ENCODE peak calls at places on chromosomes 13 and 19, in nine cellular contexts. F is fibroblast of lung, U is aorta, H is heart left ventricle, L is mammary epithelial cell, N is neuronal stem cell, K is mesendoderm, P is upper lobe of right lung, R is suprapubic skin. Q is an unnamed sample.
A peak's percentile ranks its signal among the peaks of the same experiment; 100 is the strongest.

GRCh38 chr13:47117268-47117667 is 220.4 kb upstream of the HTR2A start:
- DNase-seq in N (no peak), L (peak; percentile 9), F (peak; percentile 77), U (no peak), R (no peak), H (no peak), P (no peak), K (no peak), Q (no peak)

GRCh38 chr13:39876258-39876657 is 220.8 kb downstream of the COG6 start:
- DNase-seq in L (peak; percentile 91), F (peak; percentile 76), H (no peak), N (no peak), R (no peak), K (peak; percentile 26), P (no peak), U (no peak), Q (no peak)

GRCh38 chr13:75637101-75637774 is 1.1 kb downstream of the LMO7 start:
- DNase-seq in K (peak; percentile 36), F (peak; percentile 45), R (no peak), U (no peak), L (peak; percentile 18), P (no peak), N (no peak), H (no peak), Q (no peak)

GRCh38 chr19:869245-870177 is 10.0 kb downstream of the CFD start:
- DNase-seq in N (no peak), H (peak; percentile 70), F (peak; percentile 96), K (peak; percentile 61), P (no peak), U (peak; percentile 92), L (peak; percentile 51), R (no peak), Q (no peak)

GRCh38 chr13:76600086-76600485 is 286.1 kb downstream of the KCTD12 start:
- DNase-seq in F (peak; percentile 45), N (no peak), H (no peak), P (no peak), U (no peak), L (no peak), K (no peak), R (no peak), Q (no peak)

GRCh38 chr13:113917096-113917495 is 53.2 kb upstream of the GAS6 start:
- DNase-seq in L (no peak), R (peak; percentile 70), K (no peak), P (no peak), F (no peak), H (no peak), N (no peak), U (no peak), Q (no peak)

GRCh38 chr13:32036131-32036695 is 4.6 kb downstream of the FRY start:
- DNase-seq in P (no peak), U (no peak), R (no peak), N (no peak), K (no peak), H (no peak), F (no peak), L (no peak), Q (no peak)

GRCh38 chr19:35882074-35882832 is 13.9 kb downstream of the APLP1 start:
- DNase-seq in H (no peak), R (no peak), K (peak; percentile 74), L (peak; percentile 66), P (no peak), N (no peak), F (peak; percentile 87), U (no peak), Q (no peak)

GRCh38 chr19:35963514-35963913 is 27.3 kb downstream of the LRFN3 start:
- DNase-seq in H (peak; percentile 44), N (peak; percentile 69), K (peak; percentile 76), F (peak; percentile 57), L (peak; percentile 39), R (no peak), U (no peak), P (no peak), Q (no peak)

GRCh38 chr19:39768334-39768733 is 10.3 kb upstream of the LEUTX start:
- DNase-seq in F (no peak), P (no peak), K (no peak), N (no peak), L (no peak), H (no peak), U (no peak), R (no peak), Q (no peak)

GRCh38 chr19:21586341-21587116 is 81.1 kb downstream of the ZNF429 start:
- DNase-seq in N (no peak), H (peak; percentile 33), P (peak; percentile 70), U (peak; percentile 78), R (no peak), F (no peak), L (no peak), K (peak; percentile 26), Q (peak; percentile 62)

GRCh38 chr19:56538761-56539263 is at the start of gene ZFP28:
- DNase-seq in R (peak; percentile 82), H (peak; percentile 88), N (no peak), P (peak; percentile 90), L (no peak), F (no peak), K (peak; percentile 65), U (peak; percentile 92), Q (peak; percentile 83)

GRCh38 chr19:10784257-10784656 is 51.8 kb downstream of the TMED1 start:
- DNase-seq in P (no peak), N (no peak), K (no peak), H (peak; percentile 56), L (no peak), U (no peak), F (no peak), R (no peak), Q (no peak)

GRCh38 chr13:109412232-109412935 is 374.0 kb downstream of the IRS2 start:
- DNase-seq in R (no peak), P (no peak), N (peak; percentile 61), U (no peak), H (peak; percentile 75), L (no peak), K (peak; percentile 38), F (peak; percentile 36), Q (no peak)

GRCh38 chr13:102977471-102977870 is 88.7 kb downstream of the SLC10A2 start:
- DNase-seq in F (no peak), H (no peak), U (no peak), P (no peak), R (no peak), K (no peak), N (no peak), L (no peak), Q (no peak)

GRCh38 chr13:98687319-98687718 is 65.2 kb downstream of the SLC15A1 start:
- DNase-seq in F (no peak), U (no peak), K (no peak), R (no peak), P (no peak), N (no peak), H (no peak), L (no peak), Q (no peak)

GRCh38 chr13:28794370-28794769 is 25.8 kb upstream of the MTUS2 start:
- DNase-seq in H (no peak), R (no peak), L (no peak), N (no peak), K (no peak), U (no peak), F (no peak), P (no peak), Q (no peak)

GRCh38 chr13:28792992-28793391 is 27.1 kb upstream of the MTUS2 start:
- DNase-seq in P (no peak), F (peak; percentile 18), U (no peak), N (no peak), R (no peak), L (peak; percentile 6), H (no peak), K (no peak), Q (no peak)

GRCh38 chr13:28796938-28797257 is 23.2 kb upstream of the MTUS2 start:
- DNase-seq in P (no peak), F (no peak), R (no peak), H (no peak), L (no peak), U (no peak), N (no peak), K (no peak), Q (no peak)
- H3K27ac ChIP-seq in P (no peak overlapping the region), F (no peak overlapping the region), R (no peak overlapping the region), H (no peak overlapping the region), L (no peak overlapping the region), U (no peak overlapping the region), N (no peak overlapping the region), K (no peak overlapping the region), Q (no peak overlapping the region)

DNA sequence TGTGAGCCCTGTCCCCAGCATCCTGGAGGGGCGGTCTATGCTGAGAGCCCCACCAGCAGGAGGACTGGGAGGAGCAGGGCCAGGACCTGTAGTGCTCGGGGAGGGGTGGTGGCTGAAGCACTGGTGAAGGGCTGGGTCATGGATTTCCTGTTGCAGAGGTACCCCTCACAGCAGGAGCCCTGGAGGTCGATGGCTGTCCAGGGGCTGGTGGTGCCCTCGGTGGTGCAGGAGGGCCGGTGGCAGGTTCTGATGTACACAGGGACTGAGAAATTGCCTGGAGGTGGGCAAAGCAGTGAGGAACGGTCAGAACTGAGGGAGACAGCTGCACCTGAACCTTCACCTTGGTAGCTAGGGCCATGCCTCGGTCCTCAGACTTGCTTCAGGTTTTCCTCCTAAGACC is 4.7 kb downstream of the LYPD5 start:
- DNase-seq in N (no peak), P (no peak), K (no peak), H (no peak), F (no peak), R (no peak), U (no peak), L (no peak), Q (no peak)
- H3K4me3 ChIP-seq in N (no peak overlapping the region), P (no peak overlapping the region), K (no peak overlapping the region), H (no peak overlapping the region), F (no peak overlapping the region), R (no peak overlapping the region), U (no peak overlapping the region), L (no peak overlapping the region), Q (no peak overlapping the region)

GRCh38 chr13:45995245-45995644 is 57.3 kb downstream of the ZC3H13 start:
- DNase-seq in K (no peak), N (no peak), L (no peak), U (no peak), F (no peak), R (no peak), H (no peak), P (no peak), Q (no peak)

GRCh38 chr13:45994752-45995151 is 57.8 kb downstream of the ZC3H13 start:
- DNase-seq in H (no peak), N (no peak), P (no peak), L (no peak), R (no peak), K (no peak), F (no peak), U (no peak), Q (no peak)

GRCh38 chr13:45996631-45997030 is 55.9 kb downstream of the ZC3H13 start:
- DNase-seq in L (no peak), H (no peak), F (no peak), K (no peak), N (no peak), R (no peak), U (no peak), P (no peak), Q (no peak)
- H3K27ac ChIP-seq in L (no peak overlapping the region), H (no peak overlapping the region), F (no peak overlapping the region), K (no peak overlapping the region), N (no peak overlapping the region), R (no peak overlapping the region), U (no peak overlapping the region), P (no peak overlapping the region), Q (no peak overlapping the region)

DNA sequence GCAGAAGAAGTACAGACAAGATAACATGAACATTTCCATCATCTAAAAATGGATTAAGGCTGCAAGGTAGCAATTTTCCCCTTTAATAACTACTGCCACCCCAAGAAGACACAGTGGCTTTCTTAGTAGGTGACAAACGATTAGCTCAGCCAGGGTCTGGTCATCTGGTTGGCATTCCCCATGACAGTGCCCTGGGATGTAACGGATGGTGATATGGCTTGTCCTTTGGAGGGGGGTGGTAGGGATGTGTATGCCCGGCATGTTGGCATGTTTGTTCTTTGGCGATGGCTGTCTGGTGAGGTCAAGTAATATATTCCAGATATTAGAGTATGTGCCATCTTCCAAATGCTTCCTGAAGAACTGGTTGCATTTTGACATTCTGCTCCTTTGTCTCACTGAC is 135.6 kb upstream of the ZNF536 start:
- DNase-seq in F (no peak), U (no peak), N (no peak), H (no peak), R (no peak), L (no peak), K (no peak), P (no peak), Q (no peak)
- H3K4me3 ChIP-seq in F (no peak overlapping the region), U (no peak overlapping the region), N (no peak overlapping the region), H (no peak overlapping the region), R (no peak overlapping the region), L (no peak overlapping the region), K (no peak overlapping the region), P (no peak overlapping the region), Q (no peak overlapping the region)

Q was measured in pancreas.